ENCODE peak calls at places on chromosomes 11 and 22, in seven cellular contexts. O is left ventricle myocardium inferior, P is tibial artery, B is lower lobe of right lung, F is cardiac muscle cell, G is pancreas, R is spleen. Y is an unnamed sample. For H3K4me1, the result is how much of the 10 kb centered on the place peaks cover.

GRCh38 chr11:61277186-61277972 is 17.7 kb downstream of the VWCE start:
- DNase-seq in O (no peak), P (no peak), B (no peak), F (no peak), G (no peak), R (no peak), Y (no peak)

GRCh38 chr11:74321487-74322188 is 10.2 kb upstream of the P4HA3 start:
- DNase-seq in O (no peak), P (peak), B (no peak), F (peak), G (peak), R (no peak), Y (no peak)

GRCh38 chr22:23678133-23678532 is 12.7 kb upstream of the RGL4 start:
- DNase-seq in O (no peak), P (peak), B (no peak), F (no peak), G (no peak), R (peak), Y (no peak)

GRCh38 chr22:48577014-48577690 is 1250.5 kb downstream of the BRD1 start:
- DNase-seq in O (no peak), P (no peak), B (peak), F (peak), G (no peak), R (no peak), Y (peak)

GRCh38 chr11:133137939-133138338 is 394.4 kb downstream of the OPCML start:
- DNase-seq in O (no peak), P (no peak), B (no peak), F (no peak), G (peak), R (no peak), Y (no peak)

GRCh38 chr11:124329787-124330478 is 9.9 kb upstream of the OR8D2 start:
- DNase-seq in O (no peak), P (no peak), B (no peak), F (no peak), G (no peak), R (no peak), Y (no peak)

GRCh38 chr11:28442113-28442512 is 333.9 kb downstream of the METTL15 start:
- DNase-seq in O (no peak), P (no peak), B (no peak), F (no peak), G (no peak), R (no peak), Y (no peak)

GRCh38 chr11:26188559-26188958 is 143.4 kb upstream of the ANO3 start:
- DNase-seq in O (no peak), P (no peak), B (no peak), F (no peak), G (no peak), R (no peak), Y (no peak)

GRCh38 chr11:68889948-68890446 is 13.6 kb downstream of the MRPL21 start:
- DNase-seq in O (peak), P (peak), B (no peak), F (peak), G (no peak), R (peak), Y (peak)

GRCh38 chr11:57751676-57752253 is at the start of gene BTBD18:
- DNase-seq in O (no peak), P (no peak), B (no peak), F (peak), G (peak), R (no peak), Y (no peak)

GRCh38 chr22:48429621-48430020 is 1398.1 kb downstream of the BRD1 start:
- DNase-seq in O (no peak), P (no peak), B (no peak), F (no peak), G (no peak), R (no peak), Y (no peak)

GRCh38 chr11:79417069-79417920 is 23.5 kb downstream of the TENM4 start:
- DNase-seq in O (no peak), P (no peak), B (no peak), F (no peak), G (no peak), R (no peak), Y (no peak)

GRCh38 chr11:76277298-76278175 is 71.2 kb upstream of the WNT11 start:
- DNase-seq in O (no peak), P (no peak), B (no peak), F (no peak), G (no peak), R (no peak), Y (no peak)

GRCh38 chr11:36509694-36510566 is at the start of gene TRAF6:
- DNase-seq in O (peak), P (peak), B (peak), F (peak), G (peak), R (peak), Y (peak)

GRCh38 chr22:22888509-22889353 is 1.1 kb downstream of the IGLL5 start:
- DNase-seq in O (no peak), P (no peak), B (no peak), F (no peak), G (no peak), R (no peak), Y (no peak)

GRCh38 chr22:17400305-17400704 is 31.0 kb downstream of the CECR2 start:
- DNase-seq in O (no peak), P (no peak), B (no peak), F (no peak), G (no peak), R (no peak), Y (no peak)

GRCh38 chr11:85745626-85746025 is 59.6 kb upstream of the CCDC89 start:
- DNase-seq in O (no peak), P (no peak), B (no peak), F (no peak), G (no peak), R (no peak), Y (no peak)

GRCh38 chr11:103546236-103546635 is 437.0 kb downstream of the DYNC2H1 start:
- DNase-seq in O (no peak), P (no peak), B (no peak), F (no peak), G (no peak), R (no peak), Y (no peak)

GRCh38 chr22:47148956-47149748 is 386.7 kb downstream of the TBC1D22A start:
- DNase-seq in O (no peak), P (no peak), B (no peak), F (no peak), G (no peak), R (no peak), Y (no peak)

GRCh38 chr11:10638285-10638684 is 55.3 kb downstream of the IRAG1 start:
- DNase-seq in O (no peak), P (peak), B (no peak), F (no peak), G (no peak), R (no peak), Y (no peak)

DNA sequence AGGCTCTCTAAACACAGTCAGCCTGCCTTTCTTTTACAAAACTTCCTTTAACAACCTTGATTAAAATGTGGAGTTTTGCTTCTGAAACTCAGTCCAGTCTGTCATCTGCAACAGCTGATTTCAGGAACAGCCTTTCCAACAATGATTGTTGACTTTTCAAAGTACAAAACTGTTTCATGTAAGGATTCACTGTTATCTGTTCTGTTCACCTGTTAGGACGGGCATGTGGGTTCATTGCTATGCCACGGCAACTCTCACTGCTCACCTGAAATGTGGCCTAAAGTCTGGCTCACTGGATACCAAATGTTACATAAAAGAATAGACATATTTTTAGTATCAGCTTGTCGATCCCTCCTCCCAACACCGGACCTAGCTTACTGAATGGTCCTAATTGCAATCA is 242.8 kb downstream of the LUZP2 start:
- DNase-seq in O (no peak), P (no peak), B (no peak), F (no peak), G (no peak), R (no peak), Y (no peak)
- H3K27ac ChIP-seq in O (no peak), P (no peak), B (no peak), F (no peak), G (no peak), R (no peak), Y (no peak)

DNA sequence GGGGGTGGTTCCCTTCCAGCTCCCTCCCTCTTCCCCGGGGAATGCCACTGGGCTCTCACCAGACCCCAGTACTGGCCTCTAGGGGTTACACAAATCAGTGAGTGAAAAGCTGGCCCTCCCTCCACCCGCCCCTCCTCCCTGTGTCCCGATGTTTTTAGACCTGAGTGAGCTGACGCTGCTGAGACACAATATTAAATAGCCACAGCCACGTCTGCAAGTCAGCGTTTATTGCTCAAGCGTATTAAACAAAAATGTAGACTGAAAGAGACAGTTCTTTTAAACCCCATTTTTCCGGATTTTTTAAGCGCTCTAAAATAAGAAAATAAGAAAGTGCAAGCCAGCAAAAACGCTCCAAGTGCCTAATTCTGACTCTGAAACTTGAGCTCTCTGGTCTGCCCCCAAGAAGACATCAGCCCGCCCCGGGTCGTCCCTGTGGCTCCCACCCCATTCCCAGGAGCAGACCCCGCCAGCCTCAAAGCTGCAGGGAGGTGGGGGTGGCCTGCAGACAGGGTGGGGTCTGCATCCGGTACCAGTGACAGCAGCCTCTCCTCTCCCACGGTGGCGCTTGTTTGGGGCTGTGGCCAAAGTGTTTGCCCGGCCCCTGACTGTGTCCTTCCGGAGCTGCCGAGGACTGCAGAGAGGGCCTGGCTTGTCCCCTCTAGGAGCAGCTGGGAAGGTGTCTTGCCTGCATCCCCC is 1.2 kb upstream of the TTLL8 start:
- DNase-seq in O (no peak), P (no peak), B (no peak), F (peak), G (no peak), R (no peak), Y (no peak)
- TF ChIP-seq CTCF in O (no peak), P (no peak), B (no peak), F (peak), G (no peak), R (no peak), Y (no peak)

GRCh38 chr11:65391007-65391406 is 4.6 kb downstream of the FRMD8 start:
- DNase-seq in O (peak), P (no peak), B (no peak), F (no peak), G (no peak), R (no peak), Y (no peak)

GRCh38 chr11:65389294-65389980 is 3.0 kb downstream of the FRMD8 start:
- DNase-seq in O (no peak), P (no peak), B (no peak), F (no peak), G (no peak), R (peak), Y (no peak)

GRCh38 chr11:65390099-65390941 is 3.9 kb downstream of the FRMD8 start:
- DNase-seq in O (no peak), P (no peak), B (no peak), F (no peak), G (no peak), R (no peak), Y (no peak)

GRCh38 chr11:65386307-65387081 is at the start of gene FRMD8:
- DNase-seq in O (peak), P (peak), B (peak), F (peak), G (peak), R (peak), Y (peak)

DNA sequence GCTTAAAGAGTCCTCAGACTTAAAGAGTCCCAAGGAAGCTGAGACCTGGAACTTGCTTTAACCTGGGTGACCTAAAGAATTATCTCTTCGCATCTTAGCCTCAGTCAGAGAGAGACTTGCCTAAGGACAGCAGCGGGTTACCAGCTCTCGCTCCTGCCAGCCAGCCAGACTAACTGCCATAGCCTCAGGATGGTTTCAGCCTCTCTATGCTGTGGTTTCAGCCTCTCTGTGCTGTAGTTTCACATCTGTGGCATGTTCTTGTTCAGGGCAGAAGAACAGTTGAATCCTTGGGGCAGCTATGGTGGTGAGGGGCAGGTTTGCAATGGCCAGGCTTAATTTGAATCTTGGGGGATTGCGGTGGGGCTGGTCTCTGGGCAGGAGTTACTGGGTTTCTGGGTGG is 2.3 kb downstream of the FRMD8 start:
- DNase-seq in O (no peak), P (no peak), B (no peak), F (no peak), G (no peak), R (no peak), Y (no peak)
- H3K4me1 ChIP-seq in O (half or more), P (half or more), B (half or more), F (under half), G (under half), R (half or more), Y (under half)

GRCh38 chr11:118897721-118898310 is 14.1 kb downstream of the CXCR5 start:
- DNase-seq in O (no peak), P (no peak), B (no peak), F (no peak), G (no peak), R (no peak), Y (no peak)
- H3K27ac ChIP-seq in O (no peak), P (no peak), B (no peak), F (no peak), G (no peak), R (no peak), Y (no peak)

GRCh38 chr22:42189761-42190160 is 59.2 kb upstream of the CYP2D6 start:
- DNase-seq in O (no peak), P (no peak), B (no peak), F (peak), G (no peak), R (no peak), Y (no peak)

GRCh38 chr22:42192547-42192946 is 61.9 kb upstream of the CYP2D6 start:
- DNase-seq in O (no peak), P (no peak), B (no peak), F (no peak), G (no peak), R (no peak), Y (no peak)

GRCh38 chr22:42187646-42188045 is 57.0 kb upstream of the CYP2D6 start:
- DNase-seq in O (no peak), P (no peak), B (no peak), F (no peak), G (no peak), R (no peak), Y (no peak)

GRCh38 chr22:42188808-42189447 is 58.3 kb upstream of the CYP2D6 start:
- DNase-seq in O (no peak), P (no peak), B (no peak), F (no peak), G (no peak), R (no peak), Y (no peak)

GRCh38 chr22:42190274-42190673 is 59.7 kb upstream of the CYP2D6 start:
- DNase-seq in O (no peak), P (no peak), B (no peak), F (no peak), G (no peak), R (no peak), Y (no peak)
- TF ChIP-seq CTCF in O (no peak), P (no peak), B (no peak), F (no peak), G (no peak), R (no peak), Y (no peak)

Y was measured in left lung.